ENCODE peak calls at places on chromosome 13, in eight cellular contexts. P, A, Z, F, Q, E, Y and N are unnamed samples.

GRCh38 chr13:102591988-102592781 is 4.6 kb upstream of the TPP2 start:
- DNase-seq in P (peak), A (peak), Z (peak), F (peak), Q (peak), E (peak), Y (peak), N (peak)

GRCh38 chr13:38755792-38756191 is 68.9 kb downstream of the FREM2 start:
- DNase-seq in P (no peak), A (no peak), Z (no peak), F (no peak), Q (peak), E (no peak), Y (no peak), N (no peak)

GRCh38 chr13:76715043-76715442 is 171.2 kb downstream of the KCTD12 start:
- DNase-seq in P (no peak), A (no peak), Z (no peak), F (no peak), Q (no peak), E (no peak), Y (no peak), N (no peak)

GRCh38 chr13:58953638-58954037 is 1210.1 kb downstream of the DIAPH3 start:
- DNase-seq in P (no peak), A (no peak), Z (no peak), F (no peak), Q (no peak), E (no peak), Y (no peak), N (no peak)

GRCh38 chr13:60986301-60986700 is 429.3 kb downstream of the PCDH20 start:
- DNase-seq in P (no peak), A (no peak), Z (no peak), F (no peak), Q (no peak), E (peak), Y (no peak), N (no peak)

GRCh38 chr13:22357132-22357531 is 686.3 kb downstream of the FGF9 start:
- DNase-seq in P (no peak), A (no peak), Z (no peak), F (no peak), Q (no peak), E (peak), Y (no peak), N (no peak)

GRCh38 chr13:40175639-40176038 is 490.8 kb downstream of the FOXO1 start:
- DNase-seq in P (no peak), A (no peak), Z (no peak), F (no peak), Q (no peak), E (no peak), Y (no peak), N (no peak)

GRCh38 chr13:100363874-100364273 is 224.7 kb downstream of the GGACT start:
- DNase-seq in P (no peak), A (no peak), Z (no peak), F (no peak), Q (no peak), E (peak), Y (no peak), N (no peak)

GRCh38 chr13:113120300-113121182 is 2.1 kb upstream of the F10 start:
- DNase-seq in P (no peak), A (peak), Z (no peak), F (no peak), Q (peak), E (no peak), Y (no peak), N (no peak)

GRCh38 chr13:40189426-40189825 is 477.0 kb downstream of the FOXO1 start:
- DNase-seq in P (no peak), A (no peak), Z (no peak), F (no peak), Q (no peak), E (no peak), Y (no peak), N (no peak)

GRCh38 chr13:75749407-75749806 is 113.3 kb downstream of the LMO7 start:
- DNase-seq in P (no peak), A (peak), Z (no peak), F (no peak), Q (no peak), E (peak), Y (no peak), N (no peak)

GRCh38 chr13:113857531-113858195 is 6.2 kb downstream of the GAS6 start:
- DNase-seq in P (no peak), A (no peak), Z (no peak), F (no peak), Q (no peak), E (no peak), Y (peak), N (peak)

GRCh38 chr13:84417426-84417825 is 535.2 kb upstream of the SLITRK1 start:
- DNase-seq in P (no peak), A (no peak), Z (no peak), F (no peak), Q (no peak), E (peak), Y (no peak), N (no peak)

GRCh38 chr13:24124789-24125476 is 35.6 kb upstream of the SPATA13 start:
- DNase-seq in P (no peak), A (no peak), Z (no peak), F (no peak), Q (no peak), E (no peak), Y (no peak), N (no peak)

GRCh38 chr13:112510002-112510780 is 77.8 kb downstream of the TUBGCP3 start:
- DNase-seq in P (peak), A (no peak), Z (no peak), F (peak), Q (peak), E (peak), Y (peak), N (no peak)

GRCh38 chr13:31625115-31625514 is 114.2 kb upstream of the RXFP2 start:
- DNase-seq in P (no peak), A (no peak), Z (no peak), F (no peak), Q (no peak), E (no peak), Y (no peak), N (no peak)

GRCh38 chr13:102400619-102401125 is 1.2 kb downstream of the FGF14 start:
- DNase-seq in P (peak), A (peak), Z (no peak), F (no peak), Q (peak), E (peak), Y (peak), N (peak)

GRCh38 chr13:95533545-95534135 is 18.9 kb upstream of the CLDN10 start:
- DNase-seq in P (peak), A (no peak), Z (no peak), F (no peak), Q (peak), E (no peak), Y (peak), N (no peak)

GRCh38 chr13:102597029-102598015 is 536 bp downstream of the TPP2 start:
- DNase-seq in P (peak), A (peak), Z (peak), F (peak), Q (peak), E (no peak), Y (peak), N (peak)

GRCh38 chr13:89554801-89555200 is 1792.7 kb upstream of the MIR17HG start:
- DNase-seq in P (no peak), A (no peak), Z (no peak), F (no peak), Q (no peak), E (peak), Y (no peak), N (no peak)

GRCh38 chr13:29439601-29440381 is 155.7 kb downstream of the SLC7A1 start:
- DNase-seq in P (no peak), A (no peak), Z (no peak), F (no peak), Q (no peak), E (peak), Y (no peak), N (no peak)

GRCh38 chr13:113938716-113939115 is 35.2 kb downstream of the C13orf46 start:
- DNase-seq in P (no peak), A (no peak), Z (no peak), F (no peak), Q (no peak), E (no peak), Y (no peak), N (no peak)

GRCh38 chr13:26839682-26840081 is 79.1 kb upstream of the GPR12 start:
- DNase-seq in P (no peak), A (no peak), Z (no peak), F (no peak), Q (no peak), E (no peak), Y (no peak), N (no peak)

GRCh38 chr13:52782486-52783448 is 43.1 kb upstream of the CNMD start:
- DNase-seq in P (no peak), A (no peak), Z (no peak), F (no peak), Q (no peak), E (no peak), Y (no peak), N (no peak)

GRCh38 chr13:108332791-108333190 is 63.3 kb downstream of the TNFSF13B start:
- DNase-seq in P (no peak), A (no peak), Z (no peak), F (no peak), Q (no peak), E (no peak), Y (no peak), N (no peak)

GRCh38 chr13:41284512-41285288 is 21.3 kb upstream of the MTRF1 start:
- DNase-seq in P (no peak), A (no peak), Z (no peak), F (no peak), Q (no peak), E (peak), Y (no peak), N (no peak)

GRCh38 chr13:49124693-49125304 is 95.3 kb upstream of the MLNR start:
- DNase-seq in P (no peak), A (no peak), Z (no peak), F (no peak), Q (no peak), E (no peak), Y (no peak), N (no peak)

GRCh38 chr13:99086869-99087129 is 108.9 kb upstream of the DOCK9 start:
- DNase-seq in P (peak), A (no peak), Z (peak), F (peak), Q (no peak), E (no peak), Y (no peak), N (no peak)

GRCh38 chr13:41065098-41065497 is 3.8 kb downstream of the WBP4 start:
- DNase-seq in P (no peak), A (no peak), Z (no peak), F (no peak), Q (no peak), E (no peak), Y (no peak), N (no peak)

GRCh38 chr13:34019870-34020269 is 201.9 kb downstream of the RFC3 start:
- DNase-seq in P (no peak), A (no peak), Z (no peak), F (no peak), Q (no peak), E (no peak), Y (no peak), N (no peak)

GRCh38 chr13:92175330-92175729 is 776.9 kb downstream of the GPC5 start:
- DNase-seq in P (peak), A (no peak), Z (no peak), F (no peak), Q (peak), E (no peak), Y (peak), N (no peak)
- TF ChIP-seq CTCF in P (no peak), A (peak), Z (no peak), F (no peak), Q (no peak), E (no peak), Y (peak), N (no peak)

GRCh38 chr13:25377244-25377962 is 5.6 kb downstream of the ATP8A2 start:
- DNase-seq in P (no peak), A (no peak), Z (no peak), F (no peak), Q (no peak), E (no peak), Y (no peak), N (no peak)

GRCh38 chr13:25380082-25380481 is 8.3 kb downstream of the ATP8A2 start:
- DNase-seq in P (no peak), A (no peak), Z (no peak), F (no peak), Q (no peak), E (no peak), Y (no peak), N (no peak)

GRCh38 chr13:25380741-25381324 is 9.1 kb downstream of the ATP8A2 start:
- DNase-seq in P (no peak), A (no peak), Z (no peak), F (no peak), Q (no peak), E (no peak), Y (no peak), N (no peak)

GRCh38 chr13:25375727-25376358 is 4.1 kb downstream of the ATP8A2 start:
- DNase-seq in P (peak), A (no peak), Z (peak), F (no peak), Q (peak), E (peak), Y (peak), N (no peak)

GRCh38 chr13:25378528-25378927 is 6.8 kb downstream of the ATP8A2 start:
- DNase-seq in P (no peak), A (no peak), Z (no peak), F (no peak), Q (peak), E (no peak), Y (no peak), N (no peak)
- TF ChIP-seq CTCF in P (no peak), A (no peak), Z (no peak), F (no peak), Q (no peak), E (no peak), Y (no peak), N (no peak)

GRCh38 chr13:35711909-35712308 is 235.4 kb upstream of the MAB21L1 start:
- DNase-seq in P (no peak), A (no peak), Z (no peak), F (no peak), Q (no peak), E (peak), Y (peak), N (peak)

GRCh38 chr13:35712907-35713685 is 236.6 kb upstream of the MAB21L1 start:
- DNase-seq in P (no peak), A (no peak), Z (no peak), F (no peak), Q (no peak), E (peak), Y (peak), N (no peak)

GRCh38 chr13:35716186-35716585 is 239.7 kb upstream of the MAB21L1 start:
- DNase-seq in P (no peak), A (no peak), Z (no peak), F (peak), Q (no peak), E (peak), Y (no peak), N (no peak)

GRCh38 chr13:35714588-35714987 is 238.1 kb upstream of the MAB21L1 start:
- DNase-seq in P (no peak), A (no peak), Z (no peak), F (no peak), Q (peak), E (no peak), Y (peak), N (no peak)

DNA sequence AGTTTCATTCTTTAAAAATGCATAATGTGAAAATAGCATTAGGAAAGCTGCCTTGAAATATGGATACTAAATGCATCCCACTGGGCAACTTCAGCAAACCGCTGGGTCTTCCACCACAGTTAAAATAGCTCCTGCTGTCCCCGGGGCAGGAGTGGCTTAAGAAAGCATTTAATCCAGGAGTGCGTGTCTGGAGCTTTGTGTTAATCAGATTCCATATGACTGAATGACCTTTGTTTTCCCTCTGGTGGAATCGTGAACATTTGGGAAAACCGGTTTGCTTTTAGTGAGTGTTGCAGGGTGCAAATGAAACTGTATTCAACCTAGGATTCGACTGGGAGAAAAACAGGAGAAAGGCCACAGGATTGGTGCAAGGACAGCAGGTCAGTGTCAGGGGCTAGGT is 237.6 kb upstream of the MAB21L1 start:
- DNase-seq in P (no peak), A (no peak), Z (no peak), F (no peak), Q (no peak), E (no peak), Y (no peak), N (no peak)
- TF ChIP-seq CTCF in P (no peak), A (no peak), Z (no peak), F (no peak), Q (no peak), E (no peak), Y (no peak), N (no peak)

GRCh38 chr13:47459512-47459911 is 541.6 kb downstream of the SUCLA2 start:
- DNase-seq in P (no peak), A (no peak), Z (no peak), F (no peak), Q (no peak), E (no peak), Y (no peak), N (no peak)
- TF ChIP-seq CTCF in P (no peak), A (peak), Z (no peak), F (no peak), Q (no peak), E (no peak), Y (peak), N (no peak)

GRCh38 chr13:30552567-30552966 is 65.2 kb upstream of the USPL1 start:
- DNase-seq in P (no peak), A (no peak), Z (no peak), F (no peak), Q (no peak), E (no peak), Y (no peak), N (no peak)

GRCh38 chr13:30545320-30545719 is 72.4 kb upstream of the USPL1 start:
- DNase-seq in P (no peak), A (no peak), Z (no peak), F (no peak), Q (no peak), E (no peak), Y (no peak), N (no peak)

GRCh38 chr13:30551194-30551593 is 66.5 kb upstream of the USPL1 start:
- DNase-seq in P (peak), A (no peak), Z (no peak), F (no peak), Q (no peak), E (peak), Y (no peak), N (no peak)
- TF ChIP-seq CTCF in P (no peak), A (no peak), Z (peak), F (no peak), Q (no peak), E (peak), Y (peak), N (peak)

GRCh38 chr13:45473627-45474026 is 8.9 kb downstream of the COG3 start:
- DNase-seq in P (no peak), A (no peak), Z (no peak), F (no peak), Q (no peak), E (no peak), Y (peak), N (no peak)
- TF ChIP-seq CTCF in P (peak), A (no peak), Z (peak), F (no peak), Q (peak), E (no peak), Y (peak), N (no peak)

DNA sequence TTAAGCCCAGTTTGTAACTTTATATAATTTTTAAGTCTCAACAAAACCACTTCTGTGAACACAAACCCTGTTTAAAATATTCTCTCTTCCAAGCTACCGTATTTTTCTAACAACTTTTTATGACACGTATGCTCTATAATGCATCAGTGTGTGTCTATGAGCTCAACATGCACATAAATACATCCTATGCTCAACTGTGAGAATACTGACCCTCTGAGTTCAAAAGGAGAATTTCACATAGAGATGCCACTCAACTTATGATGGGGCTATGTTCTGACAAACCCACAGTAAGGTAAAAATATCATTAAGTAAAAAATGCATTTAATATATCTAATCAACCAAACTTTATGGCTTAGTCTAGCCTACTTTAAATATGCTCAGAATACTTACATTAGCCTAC is 1139.7 kb upstream of the SPRY2 start:
- DNase-seq in P (no peak), A (no peak), Z (no peak), F (no peak), Q (no peak), E (peak), Y (no peak), N (no peak)
- TF ChIP-seq CTCF in P (no peak), A (no peak), Z (no peak), F (no peak), Q (no peak), E (no peak), Y (peak), N (no peak)

GRCh38 chr13:110108348-110109139 is 198.4 kb downstream of the COL4A1 start:
- DNase-seq in P (peak), A (peak), Z (no peak), F (peak), Q (peak), E (peak), Y (peak), N (peak)

GRCh38 chr13:110107568-110108347 is 199.2 kb downstream of the COL4A1 start:
- DNase-seq in P (peak), A (no peak), Z (no peak), F (no peak), Q (peak), E (no peak), Y (peak), N (peak)

GRCh38 chr13:110109910-110110309 is 197.0 kb downstream of the COL4A1 start:
- DNase-seq in P (no peak), A (peak), Z (no peak), F (peak), Q (no peak), E (no peak), Y (peak), N (no peak)

GRCh38 chr13:110110783-110111182 is 196.2 kb downstream of the COL4A1 start:
- DNase-seq in P (no peak), A (no peak), Z (no peak), F (no peak), Q (no peak), E (no peak), Y (no peak), N (no peak)

DNA sequence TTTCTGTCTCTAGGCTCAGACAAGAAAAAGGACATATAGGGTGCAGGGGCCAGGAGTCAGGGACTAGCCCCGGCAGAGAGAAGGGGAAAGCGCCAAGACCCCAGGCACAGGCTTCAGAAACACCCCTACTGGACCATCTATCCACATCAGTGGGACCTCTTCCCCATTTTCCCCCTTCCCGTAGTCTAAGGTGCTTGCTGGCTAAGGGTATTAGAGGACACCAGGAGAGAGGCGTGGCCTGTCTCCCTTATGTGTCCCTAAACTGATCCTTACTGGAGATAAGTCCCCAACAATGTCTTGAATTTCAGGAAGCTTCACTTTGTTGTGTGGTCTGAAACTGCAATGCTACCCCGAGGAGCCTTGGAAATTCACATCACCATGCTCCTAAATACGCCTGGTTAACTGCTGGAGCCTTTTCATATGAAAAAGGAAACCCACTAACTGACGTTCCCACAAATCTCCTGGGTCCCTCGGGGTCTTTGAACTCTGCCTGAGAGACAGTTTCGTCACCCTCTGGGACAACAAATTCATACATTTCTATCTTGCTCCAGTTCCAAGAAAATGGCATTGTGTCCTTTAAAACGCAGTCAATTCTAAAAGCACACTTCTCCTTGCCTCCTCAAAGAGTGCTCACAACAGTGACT is 197.7 kb downstream of the COL4A1 start:
- DNase-seq in P (no peak), A (no peak), Z (no peak), F (no peak), Q (no peak), E (no peak), Y (no peak), N (peak)
- TF ChIP-seq CTCF in P (peak), A (no peak), Z (no peak), F (no peak), Q (peak), E (no peak), Y (no peak), N (no peak)